ENCODE peak calls at places on chromosomes 12 and 14, in six cellular contexts. K is heart left ventricle; Z is small intestine; X is effector memory CD4-positive, alpha-beta T cell; F is ascending aorta; U is GM23248. Y is an unnamed sample.

GRCh38 chr14:68099348-68100045 is 279.9 kb downstream of the RAD51B start:
- DNase-seq in Z (no peak), U (no peak), F (no peak), X (no peak), K (no peak), Y (no peak)

GRCh38 chr12:113190761-113191160 is 5.2 kb downstream of the RITA1 start:
- DNase-seq in X (no peak), U (peak), F (no peak), Z (peak), K (no peak), Y (peak)

GRCh38 chr14:96638041-96638855 is 136.1 kb downstream of the PAPOLA start:
- DNase-seq in U (no peak), K (no peak), X (no peak), F (no peak), Z (no peak), Y (no peak)

GRCh38 chr12:45216983-45217485 is 1.1 kb downstream of the ANO6 start:
- DNase-seq in F (no peak), Z (peak), X (no peak), K (no peak), U (peak), Y (no peak)

GRCh38 chr12:78402366-78403134 is 462.0 kb upstream of the SYT1 start:
- DNase-seq in F (no peak), Z (no peak), X (no peak), K (no peak), U (no peak), Y (no peak)

GRCh38 chr14:71261206-71261605 is 353.9 kb downstream of the PCNX1 start:
- DNase-seq in K (no peak), X (no peak), Z (no peak), U (peak), F (no peak), Y (peak)

GRCh38 chr14:39492267-39492666 is 60.0 kb upstream of the FBXO33 start:
- DNase-seq in F (no peak), Z (no peak), U (peak), X (no peak), K (no peak), Y (peak)

GRCh38 chr14:71141701-71142374 is 234.6 kb downstream of the PCNX1 start:
- DNase-seq in Z (no peak), X (no peak), U (peak), F (no peak), K (no peak), Y (peak)

GRCh38 chr12:24742378-24742777 is 206.5 kb downstream of the BCAT1 start:
- DNase-seq in U (no peak), X (no peak), K (peak), F (no peak), Z (no peak), Y (no peak)

GRCh38 chr14:64758025-64758521 is 53.8 kb downstream of the PLEKHG3 start:
- DNase-seq in K (no peak), Z (no peak), U (peak), X (peak), F (no peak), Y (peak)

GRCh38 chr14:48127674-48128073 is 452.3 kb upstream of the MDGA2 start:
- DNase-seq in U (no peak), K (no peak), F (no peak), Z (no peak), X (no peak), Y (no peak)

DNA sequence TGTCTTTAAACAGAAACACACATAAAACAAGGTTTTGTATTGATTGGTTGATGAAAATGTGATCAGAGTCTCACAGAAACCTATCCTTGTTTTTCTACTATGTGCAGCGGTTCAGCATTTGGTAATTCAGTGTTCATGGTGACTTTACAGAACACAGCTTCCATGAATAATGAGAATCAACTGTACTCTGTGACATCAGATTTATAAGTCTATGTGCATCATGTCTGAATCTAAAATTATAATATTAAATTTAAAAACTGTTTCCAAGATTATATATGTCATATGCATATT is 104.3 kb downstream of the SLC16A7 start:
- DNase-seq in U (no peak), Z (no peak), F (no peak), K (no peak), X (no peak), Y (no peak)
- H3K4me3 ChIP-seq in U (peak), Z (no peak), F (no peak), K (no peak), X (no peak), Y (no peak)

GRCh38 chr12:108400900-108401480 is 61.9 kb upstream of the CMKLR1 start:
- DNase-seq in Z (no peak), X (no peak), U (no peak), F (no peak), K (no peak), Y (no peak)

GRCh38 chr12:108400481-108400880 is 61.4 kb upstream of the CMKLR1 start:
- DNase-seq in X (no peak), U (no peak), F (no peak), K (no peak), Z (no peak), Y (no peak)

GRCh38 chr12:108400060-108400459 is 60.9 kb upstream of the CMKLR1 start:
- DNase-seq in F (no peak), X (no peak), K (no peak), Z (no peak), U (no peak), Y (no peak)

GRCh38 chr12:108401964-108402363 is 62.9 kb upstream of the CMKLR1 start:
- DNase-seq in F (no peak), X (no peak), Z (no peak), K (no peak), U (no peak), Y (no peak)

DNA sequence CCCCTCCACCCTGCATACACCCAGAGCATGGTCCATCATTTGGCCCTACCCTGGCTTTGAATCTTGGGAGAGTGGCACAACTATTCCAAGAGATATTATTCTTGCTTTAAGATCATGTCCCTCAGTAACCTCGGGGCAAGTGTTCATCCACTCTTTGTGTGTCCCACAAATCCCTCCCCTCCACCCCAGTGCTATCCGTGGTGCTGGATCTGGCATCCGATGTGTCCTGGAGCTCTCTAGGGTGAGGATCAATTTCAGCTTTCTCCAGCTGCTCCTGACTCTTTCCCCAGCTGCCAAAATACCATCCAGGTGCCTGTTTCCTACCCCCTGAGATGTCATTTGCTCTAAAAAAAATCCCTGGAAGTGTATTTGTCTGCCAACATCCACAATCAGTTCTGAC is 64.8 kb upstream of the CMKLR1 start:
- DNase-seq in X (no peak), K (no peak), Z (no peak), F (no peak), U (peak), Y (no peak)
- H3K4me3 ChIP-seq in X (no peak), K (no peak), Z (no peak), F (no peak), U (no peak), Y (no peak)

GRCh38 chr12:96378319-96378718 is 21.9 kb downstream of the CDK17 start:
- DNase-seq in X (no peak), K (no peak), Z (no peak), U (no peak), F (no peak), Y (no peak)

GRCh38 chr12:96375173-96375572 is 25.1 kb downstream of the CDK17 start:
- DNase-seq in X (no peak), U (no peak), F (no peak), K (no peak), Z (peak), Y (peak)

GRCh38 chr12:96376865-96377264 is 23.4 kb downstream of the CDK17 start:
- DNase-seq in X (no peak), F (no peak), K (no peak), U (no peak), Z (no peak), Y (no peak)

GRCh38 chr12:96371787-96372699 is 28.2 kb downstream of the CDK17 start:
- DNase-seq in K (no peak), X (no peak), Z (no peak), F (no peak), U (peak), Y (peak)

GRCh38 chr12:96375841-96376249 is 24.4 kb downstream of the CDK17 start:
- DNase-seq in Z (no peak), U (no peak), K (no peak), F (no peak), X (no peak), Y (peak)
- H3K4me3 ChIP-seq in Z (no peak), U (no peak), K (no peak), F (no peak), X (no peak), Y (no peak)

GRCh38 chr12:53727310-53728041 is at the start of gene CALCOCO1:
- DNase-seq in U (peak), Z (peak), F (peak), K (peak), X (peak), Y (peak)

GRCh38 chr12:53726946-53727309 is 324 bp downstream of the CALCOCO1 start:
- DNase-seq in F (no peak), U (peak), X (no peak), K (no peak), Z (no peak), Y (peak)

GRCh38 chr12:53726342-53726741 is 910 bp downstream of the CALCOCO1 start:
- DNase-seq in U (peak), F (no peak), Z (peak), K (no peak), X (no peak), Y (no peak)

GRCh38 chr12:53728206-53728605 is 954 bp upstream of the CALCOCO1 start:
- DNase-seq in K (no peak), Z (no peak), U (no peak), X (no peak), F (no peak), Y (no peak)

DNA sequence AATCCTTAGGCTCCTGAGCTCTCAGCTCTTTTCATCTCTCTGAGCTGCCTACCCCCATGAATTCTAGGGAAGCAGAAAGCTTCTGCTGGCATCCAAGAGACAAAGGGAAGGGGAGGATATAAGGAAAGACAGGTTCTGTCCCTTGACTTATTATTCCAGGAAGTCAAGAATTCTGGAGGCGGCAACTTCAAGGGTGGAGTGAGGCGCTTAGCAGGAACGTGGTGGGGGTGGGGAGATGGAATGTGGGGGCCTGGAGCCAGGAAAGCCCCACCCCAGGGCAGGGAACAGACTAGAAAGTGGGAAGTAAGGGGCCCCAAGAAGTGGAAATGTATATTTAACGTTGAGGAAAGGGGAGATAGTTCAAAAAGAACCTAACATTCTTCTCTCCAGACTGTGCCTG is 1.4 kb downstream of the CALCOCO1 start:
- DNase-seq in U (peak), Z (peak), F (no peak), X (no peak), K (no peak), Y (peak)
- H3K4me3 ChIP-seq in U (peak), Z (no peak), F (peak), X (no peak), K (peak), Y (peak)

GRCh38 chr14:36662258-36662542 is 540 bp downstream of the PAX9 start:
- DNase-seq in F (no peak), U (no peak), Z (no peak), K (no peak), X (no peak), Y (no peak)
- H3K4me3 ChIP-seq in F (peak), U (peak), Z (peak), K (peak), X (no peak), Y (no peak)

DNA sequence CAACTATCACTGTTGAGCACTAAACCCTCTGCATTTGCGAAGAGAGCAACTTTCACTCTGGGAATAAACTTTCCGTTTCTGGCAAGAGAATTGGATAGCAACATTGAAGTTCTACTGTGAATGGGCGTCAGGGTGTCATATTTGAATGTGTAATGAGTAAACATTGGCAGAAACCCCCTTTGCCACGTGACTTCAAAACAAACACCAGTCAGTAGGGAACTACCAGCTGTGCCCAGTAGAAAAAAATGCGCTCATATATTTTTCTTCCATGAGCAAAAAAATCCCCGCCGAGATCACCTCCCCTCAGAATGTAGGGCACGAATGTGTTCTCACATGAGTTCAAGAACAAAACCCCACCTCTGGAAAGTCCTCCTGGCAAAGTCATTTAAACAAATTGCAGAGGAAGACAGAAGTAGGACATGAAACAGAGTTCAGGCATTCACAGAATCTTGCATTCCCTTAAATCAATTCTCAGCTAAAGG is 80.6 kb downstream of the BTG1 start:
- DNase-seq in F (no peak), U (peak), Z (no peak), X (peak), K (no peak), Y (peak)
- H3K4me3 ChIP-seq in F (peak), U (peak), Z (no peak), X (no peak), K (no peak), Y (no peak)

GRCh38 chr14:60051690-60052324 is 39.9 kb upstream of the PCNX4 start:
- DNase-seq in K (no peak), F (no peak), U (peak), X (no peak), Z (no peak), Y (peak)
- H3K4me3 ChIP-seq in K (no peak), F (no peak), U (no peak), X (no peak), Z (no peak), Y (peak)